ENCODE peak calls at places on chromosomes 6 and 20, in five cellular contexts. One of them, this sample, is unnamed.

GRCh38 chr6:11780097-11780428 is 1.5 kb upstream of the ADTRP start:
- DNase-seq in GM12892: no peak
- DNase-seq in caudate nucleus: no peak
- DNase-seq in CD8-positive, alpha-beta memory T cell: no peak
- DNase-seq in fibroblast of pulmonary artery: no peak
- DNase-seq in this sample: no peak

GRCh38 chr6:65280060-65280459 is 427.0 kb downstream of the EYS start:
- DNase-seq in GM12892: no peak
- DNase-seq in caudate nucleus: no peak
- DNase-seq in CD8-positive, alpha-beta memory T cell: no peak
- DNase-seq in fibroblast of pulmonary artery: no peak
- DNase-seq in this sample: no peak

GRCh38 chr6:57255451-57256181 is 33.5 kb upstream of the RAB23 start:
- DNase-seq in GM12892: no peak
- DNase-seq in caudate nucleus: no peak
- DNase-seq in CD8-positive, alpha-beta memory T cell: no peak
- DNase-seq in fibroblast of pulmonary artery: no peak
- DNase-seq in this sample: no peak

GRCh38 chr6:152952866-152953509 is 29.9 kb downstream of the FBXO5 start:
- DNase-seq in GM12892: no peak
- DNase-seq in caudate nucleus: no peak
- DNase-seq in CD8-positive, alpha-beta memory T cell: no peak
- DNase-seq in fibroblast of pulmonary artery: peak; percentile 68
- DNase-seq in this sample: peak; percentile 68

GRCh38 chr6:19142236-19142635 is 694.9 kb upstream of the ID4 start:
- DNase-seq in GM12892: no peak
- DNase-seq in caudate nucleus: no peak
- DNase-seq in CD8-positive, alpha-beta memory T cell: no peak
- DNase-seq in fibroblast of pulmonary artery: no peak
- DNase-seq in this sample: no peak

GRCh38 chr20:51871943-51872342 is 69.6 kb upstream of the SALL4 start:
- DNase-seq in GM12892: no peak
- DNase-seq in caudate nucleus: no peak
- DNase-seq in CD8-positive, alpha-beta memory T cell: no peak
- DNase-seq in fibroblast of pulmonary artery: no peak
- DNase-seq in this sample: no peak

GRCh38 chr20:56440346-56441007 is 27.9 kb upstream of the RTF2 start:
- DNase-seq in GM12892: no peak
- DNase-seq in caudate nucleus: no peak
- DNase-seq in CD8-positive, alpha-beta memory T cell: peak; percentile 67
- DNase-seq in fibroblast of pulmonary artery: no peak
- DNase-seq in this sample: no peak

GRCh38 chr6:157989541-157990289 is 8.1 kb downstream of the SYNJ2 start:
- DNase-seq in GM12892: no peak
- DNase-seq in caudate nucleus: no peak
- DNase-seq in CD8-positive, alpha-beta memory T cell: no peak
- DNase-seq in fibroblast of pulmonary artery: peak; percentile 41
- DNase-seq in this sample: peak; percentile 71

GRCh38 chr20:7272512-7272911 is 505.0 kb downstream of the BMP2 start:
- DNase-seq in GM12892: no peak
- DNase-seq in caudate nucleus: no peak
- DNase-seq in CD8-positive, alpha-beta memory T cell: no peak
- DNase-seq in fibroblast of pulmonary artery: peak; percentile 8
- DNase-seq in this sample: peak; percentile 1

GRCh38 chr6:112199001-112199403 is 55.4 kb downstream of the LAMA4 start:
- DNase-seq in GM12892: no peak
- DNase-seq in caudate nucleus: no peak
- DNase-seq in CD8-positive, alpha-beta memory T cell: no peak
- DNase-seq in fibroblast of pulmonary artery: no peak
- DNase-seq in this sample: no peak

GRCh38 chr20:11045412-11046175 is 371.8 kb upstream of the JAG1 start:
- DNase-seq in GM12892: no peak
- DNase-seq in caudate nucleus: no peak
- DNase-seq in CD8-positive, alpha-beta memory T cell: no peak
- DNase-seq in fibroblast of pulmonary artery: no peak
- DNase-seq in this sample: no peak

GRCh38 chr6:52596371-52597028 is 19.6 kb upstream of the TRAM2 start:
- DNase-seq in GM12892: no peak
- DNase-seq in caudate nucleus: no peak
- DNase-seq in CD8-positive, alpha-beta memory T cell: no peak
- DNase-seq in fibroblast of pulmonary artery: peak; percentile 89
- DNase-seq in this sample: peak; percentile 80

GRCh38 chr6:31738048-31738979 is 1.5 kb upstream of the MSH5 start:
- DNase-seq in GM12892: peak; percentile 61
- DNase-seq in caudate nucleus: no peak
- DNase-seq in CD8-positive, alpha-beta memory T cell: peak; percentile 79
- DNase-seq in fibroblast of pulmonary artery: peak; percentile 86
- DNase-seq in this sample: peak; percentile 87

GRCh38 chr6:63856271-63856670 is 220.7 kb downstream of the PHF3 start:
- DNase-seq in GM12892: no peak
- DNase-seq in caudate nucleus: no peak
- DNase-seq in CD8-positive, alpha-beta memory T cell: no peak
- DNase-seq in fibroblast of pulmonary artery: no peak
- DNase-seq in this sample: no peak

GRCh38 chr20:5735845-5736530 is 14.2 kb upstream of the SHLD1 start:
- DNase-seq in GM12892: no peak
- DNase-seq in caudate nucleus: no peak
- DNase-seq in CD8-positive, alpha-beta memory T cell: no peak
- DNase-seq in fibroblast of pulmonary artery: peak; percentile 62
- DNase-seq in this sample: no peak

GRCh38 chr6:158026054-158026900 is 44.6 kb downstream of the SYNJ2 start:
- DNase-seq in GM12892: peak; percentile 67
- DNase-seq in caudate nucleus: no peak
- DNase-seq in CD8-positive, alpha-beta memory T cell: peak; percentile 81
- DNase-seq in fibroblast of pulmonary artery: peak; percentile 99
- DNase-seq in this sample: peak; percentile 97

GRCh38 chr6:158611039-158611438 is 33.5 kb downstream of the DYNLT1 start:
- DNase-seq in GM12892: no peak
- DNase-seq in caudate nucleus: no peak
- DNase-seq in CD8-positive, alpha-beta memory T cell: no peak
- DNase-seq in fibroblast of pulmonary artery: no peak
- DNase-seq in this sample: no peak

GRCh38 chr20:56449459-56449858 is 19.0 kb upstream of the RTF2 start:
- DNase-seq in GM12892: no peak
- DNase-seq in caudate nucleus: no peak
- DNase-seq in CD8-positive, alpha-beta memory T cell: no peak
- DNase-seq in fibroblast of pulmonary artery: no peak
- DNase-seq in this sample: no peak

GRCh38 chr6:99822741-99823512 is 171.1 kb downstream of the MCHR2 start:
- DNase-seq in GM12892: peak; percentile 14
- DNase-seq in caudate nucleus: no peak
- DNase-seq in CD8-positive, alpha-beta memory T cell: peak; percentile 6
- DNase-seq in fibroblast of pulmonary artery: peak; percentile 49
- DNase-seq in this sample: peak; percentile 58

GRCh38 chr20:47561175-47561574 is 59.5 kb downstream of the NCOA3 start:
- DNase-seq in GM12892: no peak
- DNase-seq in caudate nucleus: no peak
- DNase-seq in CD8-positive, alpha-beta memory T cell: no peak
- DNase-seq in fibroblast of pulmonary artery: peak; percentile 70
- DNase-seq in this sample: peak; percentile 72

GRCh38 chr6:33197431-33198048 is 2.9 kb downstream of the RXRB start:
- DNase-seq in GM12892: no peak
- DNase-seq in caudate nucleus: no peak
- DNase-seq in CD8-positive, alpha-beta memory T cell: peak; percentile 44
- DNase-seq in fibroblast of pulmonary artery: peak; percentile 79
- DNase-seq in this sample: peak; percentile 65

GRCh38 chr6:39389372-39389767 is 66.9 kb upstream of the KCNK16 start:
- DNase-seq in GM12892: no peak
- DNase-seq in caudate nucleus: no peak
- DNase-seq in CD8-positive, alpha-beta memory T cell: no peak
- DNase-seq in fibroblast of pulmonary artery: peak; percentile 32
- DNase-seq in this sample: peak; percentile 23

GRCh38 chr6:87697581-87698552 is 4.2 kb downstream of the AKIRIN2 start:
- DNase-seq in GM12892: no peak
- DNase-seq in caudate nucleus: no peak
- DNase-seq in CD8-positive, alpha-beta memory T cell: no peak
- DNase-seq in fibroblast of pulmonary artery: peak; percentile 92
- DNase-seq in this sample: peak; percentile 95

GRCh38 chr6:5667737-5668136 is 339.0 kb downstream of the NRN1 start:
- DNase-seq in GM12892: no peak
- DNase-seq in caudate nucleus: no peak
- DNase-seq in CD8-positive, alpha-beta memory T cell: peak; percentile 46
- DNase-seq in fibroblast of pulmonary artery: no peak
- DNase-seq in this sample: no peak

GRCh38 chr6:2853766-2854393 is 12.2 kb upstream of the SERPINB1 start:
- DNase-seq in GM12892: no peak
- DNase-seq in caudate nucleus: no peak
- DNase-seq in CD8-positive, alpha-beta memory T cell: peak; percentile 62
- DNase-seq in fibroblast of pulmonary artery: peak; percentile 86
- DNase-seq in this sample: peak; percentile 72

GRCh38 chr6:13677878-13678254 is 33.8 kb downstream of the RANBP9 start:
- DNase-seq in GM12892: no peak
- DNase-seq in caudate nucleus: no peak
- DNase-seq in CD8-positive, alpha-beta memory T cell: no peak
- DNase-seq in fibroblast of pulmonary artery: peak; percentile 45
- DNase-seq in this sample: no peak

GRCh38 chr6:132388291-132388690 is 13.0 kb downstream of the MOXD1 start:
- DNase-seq in GM12892: no peak
- DNase-seq in caudate nucleus: no peak
- DNase-seq in CD8-positive, alpha-beta memory T cell: no peak
- DNase-seq in fibroblast of pulmonary artery: no peak
- DNase-seq in this sample: peak; percentile 53

GRCh38 chr6:14272111-14273085 is 154.8 kb downstream of the CD83 start:
- DNase-seq in GM12892: no peak
- DNase-seq in caudate nucleus: no peak
- DNase-seq in CD8-positive, alpha-beta memory T cell: no peak
- DNase-seq in fibroblast of pulmonary artery: peak; percentile 45
- DNase-seq in this sample: no peak

GRCh38 chr6:15776458-15776980 is 113.7 kb upstream of the DTNBP1 start:
- DNase-seq in GM12892: no peak
- DNase-seq in caudate nucleus: no peak
- DNase-seq in CD8-positive, alpha-beta memory T cell: no peak
- DNase-seq in fibroblast of pulmonary artery: no peak
- DNase-seq in this sample: no peak

GRCh38 chr6:87879144-87879861 is 168.3 kb upstream of the SPACA1 start:
- DNase-seq in GM12892: no peak
- DNase-seq in caudate nucleus: no peak
- DNase-seq in CD8-positive, alpha-beta memory T cell: no peak
- DNase-seq in fibroblast of pulmonary artery: no peak
- DNase-seq in this sample: no peak

GRCh38 chr6:144566868-144567615 is 281.9 kb downstream of the UTRN start:
- DNase-seq in GM12892: no peak
- DNase-seq in caudate nucleus: no peak
- DNase-seq in CD8-positive, alpha-beta memory T cell: peak; percentile 8
- DNase-seq in fibroblast of pulmonary artery: no peak
- DNase-seq in this sample: no peak

GRCh38 chr6:42047220-42047590 is 3.1 kb upstream of the TAF8 start:
- DNase-seq in GM12892: no peak
- DNase-seq in caudate nucleus: no peak
- DNase-seq in CD8-positive, alpha-beta memory T cell: no peak
- DNase-seq in fibroblast of pulmonary artery: no peak
- DNase-seq in this sample: no peak

GRCh38 chr6:98931710-98932109 is 16.0 kb downstream of the FBXL4 start:
- DNase-seq in GM12892: no peak
- DNase-seq in caudate nucleus: no peak
- DNase-seq in CD8-positive, alpha-beta memory T cell: no peak
- DNase-seq in fibroblast of pulmonary artery: no peak
- DNase-seq in this sample: no peak

GRCh38 chr20:49219091-49219923 is at the start of gene DDX27:
- DNase-seq in GM12892: peak; percentile 79
- DNase-seq in caudate nucleus: peak; percentile 92
- DNase-seq in CD8-positive, alpha-beta memory T cell: peak; percentile 97
- DNase-seq in fibroblast of pulmonary artery: peak; percentile 99
- DNase-seq in this sample: peak; percentile 97